ENCODE peak calls at places on chromosome 1, in eight cellular contexts. T, F, D, B, Z, J, K and C are unnamed samples.
A peak's percentile ranks its signal among the peaks of the same experiment; 100 is the strongest.

GRCh38 chr1:167555971-167556714 is 2.6 kb upstream of the CREG1 start:
- DNase-seq in T (peak; percentile 75), F (peak; percentile 80), D (no peak), B (peak; percentile 88), Z (peak; percentile 72), J (peak; percentile 92), K (peak; percentile 87), C (peak; percentile 90)

GRCh38 chr1:3727042-3727824 is 25.0 kb upstream of the CCDC27 start:
- DNase-seq in T (no peak), F (no peak), D (peak; percentile 70), B (peak; percentile 17), Z (peak; percentile 75), J (no peak), K (peak; percentile 26), C (peak; percentile 52)

GRCh38 chr1:45583666-45584350 is at the start of gene NASP:
- DNase-seq in T (peak; percentile 88), F (peak; percentile 88), D (peak; percentile 61), B (peak; percentile 89), Z (peak; percentile 75), J (peak; percentile 93), K (peak; percentile 89), C (peak; percentile 92)

GRCh38 chr1:77652179-77652745 is 30.2 kb downstream of the ZZZ3 start:
- DNase-seq in T (no peak), F (no peak), D (no peak), B (no peak), Z (no peak), J (no peak), K (no peak), C (no peak)

GRCh38 chr1:172905452-172905851 is 145.3 kb downstream of the TNFSF18 start:
- DNase-seq in T (no peak), F (no peak), D (no peak), B (no peak), Z (no peak), J (no peak), K (no peak), C (no peak)

GRCh38 chr1:4590766-4591165 is 63.6 kb upstream of the AJAP1 start:
- DNase-seq in T (no peak), F (no peak), D (no peak), B (peak; percentile 85), Z (no peak), J (no peak), K (no peak), C (no peak)

GRCh38 chr1:41394918-41395598 is 33.8 kb downstream of the FOXO6 start:
- DNase-seq in T (no peak), F (no peak), D (no peak), B (no peak), Z (no peak), J (no peak), K (no peak), C (no peak)

GRCh38 chr1:151705739-151706463 is 10.7 kb downstream of the CELF3 start:
- DNase-seq in T (no peak), F (no peak), D (no peak), B (no peak), Z (no peak), J (no peak), K (no peak), C (no peak)

GRCh38 chr1:112461200-112461871 is 47.4 kb upstream of the WNT2B start:
- DNase-seq in T (no peak), F (no peak), D (no peak), B (peak; percentile 54), Z (no peak), J (no peak), K (no peak), C (no peak)

GRCh38 chr1:112464501-112464900 is 44.3 kb upstream of the WNT2B start:
- DNase-seq in T (no peak), F (peak; percentile 75), D (no peak), B (no peak), Z (no peak), J (no peak), K (no peak), C (no peak)

GRCh38 chr1:112465122-112465521 is 43.6 kb upstream of the WNT2B start:
- DNase-seq in T (no peak), F (no peak), D (no peak), B (no peak), Z (no peak), J (no peak), K (no peak), C (no peak)

GRCh38 chr1:112462953-112463279 is 45.8 kb upstream of the WNT2B start:
- DNase-seq in T (no peak), F (no peak), D (no peak), B (no peak), Z (no peak), J (no peak), K (no peak), C (peak; percentile 10)

DNA sequence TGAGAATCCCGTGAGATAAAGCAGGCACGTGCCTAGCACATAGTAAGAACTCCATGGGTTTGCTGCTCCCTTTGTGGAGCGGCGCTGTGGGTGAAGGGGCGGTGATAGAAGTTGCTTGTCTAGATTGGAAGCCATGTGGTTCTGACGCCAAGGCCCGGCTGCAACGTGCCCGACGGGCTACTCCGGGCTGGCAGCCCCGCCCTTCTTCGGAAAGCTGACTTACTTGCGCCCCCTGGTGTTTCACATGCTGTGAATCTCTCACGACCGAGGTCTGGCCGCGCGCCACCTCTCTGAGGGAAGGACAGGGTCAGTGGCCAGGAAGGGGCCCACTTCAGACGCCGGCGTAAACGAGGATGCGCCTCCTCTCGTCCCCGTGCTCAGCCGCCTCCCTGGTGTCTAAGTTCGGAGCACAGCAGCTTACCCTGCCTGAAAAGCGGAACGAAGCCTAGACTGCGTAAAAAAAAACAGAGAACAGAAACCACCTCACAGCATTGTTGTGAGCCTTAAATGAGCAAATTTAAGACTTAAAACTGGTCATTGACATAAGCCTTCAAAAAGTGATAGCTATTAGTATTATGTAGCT is 42.6 kb upstream of the WNT2B start:
- DNase-seq in T (peak; percentile 95), F (peak; percentile 96), D (peak; percentile 53), B (peak; percentile 97), Z (peak; percentile 43), J (peak; percentile 97), K (peak; percentile 96), C (peak; percentile 93)
- TF ChIP-seq POLR2A in T (no peak), F (no peak), D (peak; percentile 46), B (no peak), Z (no peak), J (peak; percentile 53), K (peak; percentile 28), C (no peak)

DNA sequence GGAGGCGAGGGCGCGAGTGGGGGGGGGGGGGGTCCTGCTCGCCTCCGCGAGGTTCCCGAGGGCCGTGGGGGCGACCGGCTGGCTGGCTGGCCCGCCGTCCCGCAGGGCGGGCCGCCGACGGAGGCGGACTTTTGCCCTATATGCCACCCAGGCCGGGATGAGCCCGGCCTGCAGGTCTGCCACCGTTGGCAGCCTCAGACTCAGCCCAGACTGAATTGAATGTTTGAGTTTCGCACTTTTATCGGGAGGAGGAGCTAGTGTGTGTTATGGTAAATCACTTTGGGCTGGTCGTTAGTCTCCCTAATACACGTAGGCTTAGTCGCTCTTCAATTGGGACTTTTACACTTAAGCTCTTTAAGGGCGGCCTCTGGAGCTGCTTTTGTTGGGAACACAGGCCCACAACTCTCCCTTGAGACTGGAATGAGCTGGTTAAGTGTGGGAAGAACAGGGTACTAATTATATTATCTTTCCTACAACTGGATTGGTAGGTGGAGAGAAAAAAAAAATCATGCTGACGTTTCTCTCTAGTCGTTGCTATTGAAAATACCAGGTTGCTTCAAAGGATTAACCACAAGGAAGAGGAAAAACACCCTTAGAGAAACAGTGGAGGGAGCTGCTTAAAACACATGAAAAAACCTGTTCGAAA is 1.3 kb upstream of the IRF2BP2 start:
- DNase-seq in T (peak; percentile 73), F (peak; percentile 59), D (no peak), B (no peak), Z (peak; percentile 71), J (peak; percentile 51), K (peak; percentile 88), C (peak; percentile 89)
- TF ChIP-seq POLR2A in T (no peak), F (no peak), D (no peak), B (peak; percentile 30), Z (no peak), J (no peak), K (peak; percentile 55), C (no peak)

GRCh38 chr1:248838357-248839167 is 538 bp downstream of the ZNF672 start:
- DNase-seq in T (peak; percentile 91), F (peak; percentile 88), D (peak; percentile 72), B (peak; percentile 95), Z (peak; percentile 71), J (peak; percentile 83), K (peak; percentile 94), C (peak; percentile 95)
- TF ChIP-seq POLR2A in T (no peak), F (no peak), D (peak; percentile 68), B (peak; percentile 74), Z (peak; percentile 69), J (peak; percentile 92), K (peak; percentile 93), C (peak; percentile 93)

GRCh38 chr1:70911861-70912260 is 135.8 kb downstream of the PTGER3 start:
- DNase-seq in T (no peak), F (no peak), D (no peak), B (no peak), Z (no peak), J (no peak), K (no peak), C (no peak)

GRCh38 chr1:70909262-70909817 is 138.3 kb downstream of the PTGER3 start:
- DNase-seq in T (no peak), F (no peak), D (no peak), B (no peak), Z (no peak), J (no peak), K (no peak), C (peak; percentile 24)

GRCh38 chr1:70907563-70908310 is 139.9 kb downstream of the PTGER3 start:
- DNase-seq in T (no peak), F (no peak), D (no peak), B (no peak), Z (no peak), J (no peak), K (no peak), C (no peak)

GRCh38 chr1:70906790-70907189 is 140.8 kb downstream of the PTGER3 start:
- DNase-seq in T (no peak), F (no peak), D (no peak), B (no peak), Z (no peak), J (no peak), K (no peak), C (no peak)

GRCh38 chr1:70910013-70910412 is 137.6 kb downstream of the PTGER3 start:
- DNase-seq in T (no peak), F (no peak), D (no peak), B (no peak), Z (no peak), J (no peak), K (no peak), C (no peak)
- TF ChIP-seq POLR2A in T (no peak), F (no peak), D (no peak), B (no peak), Z (no peak), J (no peak), K (no peak), C (no peak)